ENCODE peak calls at places on chromosomes 13 and 19, in five cellular contexts. One of them, this sample, is unnamed.

GRCh38 chr13:109412232-109412935 is 374.0 kb downstream of the IRS2 start:
- DNase-seq in Panc1: no peak
- DNase-seq in HCT116: peak; percentile 18
- DNase-seq in GM23338: peak; percentile 50
- DNase-seq in HepG2: no peak
- DNase-seq in this sample: peak; percentile 93

GRCh38 chr13:74575729-74576125 is 441.5 kb upstream of the KLF12 start:
- DNase-seq in Panc1: no peak
- DNase-seq in HCT116: no peak
- DNase-seq in GM23338: peak; percentile 86
- DNase-seq in HepG2: no peak
- DNase-seq in this sample: no peak

GRCh38 chr19:57058871-57059270 is 60.9 kb upstream of the USP29 start:
- DNase-seq in Panc1: no peak
- DNase-seq in HCT116: no peak
- DNase-seq in GM23338: no peak
- DNase-seq in HepG2: no peak
- DNase-seq in this sample: no peak

GRCh38 chr19:3687774-3688706 is 12.2 kb downstream of the PIP5K1C start:
- DNase-seq in Panc1: no peak
- DNase-seq in HCT116: no peak
- DNase-seq in GM23338: peak; percentile 71
- DNase-seq in HepG2: peak; percentile 41
- DNase-seq in this sample: no peak

GRCh38 chr13:106484084-106484754 is 51.2 kb downstream of the EFNB2 start:
- DNase-seq in Panc1: no peak
- DNase-seq in HCT116: no peak
- DNase-seq in GM23338: no peak
- DNase-seq in HepG2: no peak
- DNase-seq in this sample: no peak

GRCh38 chr13:110216403-110217041 is 90.4 kb downstream of the COL4A1 start:
- DNase-seq in Panc1: no peak
- DNase-seq in HCT116: no peak
- DNase-seq in GM23338: no peak
- DNase-seq in HepG2: no peak
- DNase-seq in this sample: no peak

GRCh38 chr19:6221878-6222746 is 57.7 kb downstream of the MLLT1 start:
- DNase-seq in Panc1: no peak
- DNase-seq in HCT116: no peak
- DNase-seq in GM23338: no peak
- DNase-seq in HepG2: no peak
- DNase-seq in this sample: no peak

GRCh38 chr19:4988770-4989251 is 19.9 kb downstream of the KDM4B start:
- DNase-seq in Panc1: no peak
- DNase-seq in HCT116: no peak
- DNase-seq in GM23338: no peak
- DNase-seq in HepG2: no peak
- DNase-seq in this sample: no peak

GRCh38 chr19:10468133-10468532 is 35.0 kb downstream of the KEAP1 start:
- DNase-seq in Panc1: no peak
- DNase-seq in HCT116: no peak
- DNase-seq in GM23338: peak; percentile 67
- DNase-seq in HepG2: no peak
- DNase-seq in this sample: no peak

GRCh38 chr19:10474962-10475451 is 28.1 kb downstream of the KEAP1 start:
- DNase-seq in Panc1: no peak
- DNase-seq in HCT116: no peak
- DNase-seq in GM23338: no peak
- DNase-seq in HepG2: no peak
- DNase-seq in this sample: no peak

GRCh38 chr19:10473192-10473591 is 30.0 kb downstream of the KEAP1 start:
- DNase-seq in Panc1: no peak
- DNase-seq in HCT116: no peak
- DNase-seq in GM23338: no peak
- DNase-seq in HepG2: no peak
- DNase-seq in this sample: no peak

GRCh38 chr19:10467104-10467706 is 36.0 kb downstream of the KEAP1 start:
- DNase-seq in Panc1: no peak
- DNase-seq in HCT116: no peak
- DNase-seq in GM23338: no peak
- DNase-seq in HepG2: no peak
- DNase-seq in this sample: no peak

DNA sequence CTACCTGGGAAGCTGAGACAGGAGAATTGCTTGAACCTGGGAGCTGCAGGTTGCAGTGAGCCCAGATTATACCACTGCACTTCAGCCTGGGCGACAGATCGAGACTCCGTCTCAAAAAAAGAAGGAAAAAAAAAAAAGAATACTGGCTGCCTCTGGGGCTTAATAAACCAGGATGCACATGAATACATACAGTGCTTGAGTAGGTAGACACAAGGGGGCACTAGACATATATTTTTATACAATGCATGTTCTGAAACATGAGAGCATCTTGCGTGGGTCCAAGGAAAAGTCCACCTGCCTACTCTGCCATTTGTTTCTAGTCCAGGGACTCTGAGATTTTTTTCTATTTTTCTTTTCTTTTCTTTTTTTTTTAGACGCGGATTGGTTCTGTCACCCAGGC is 31.2 kb downstream of the KEAP1 start:
- DNase-seq in Panc1: no peak
- DNase-seq in HCT116: no peak
- DNase-seq in GM23338: peak; percentile 43
- DNase-seq in HepG2: peak; percentile 54
- DNase-seq in this sample: peak; percentile 25
- TF ChIP-seq CTCF in Panc1: no peak
- TF ChIP-seq CTCF in HCT116: peak; percentile 46
- TF ChIP-seq CTCF in GM23338: peak; percentile 33
- TF ChIP-seq CTCF in HepG2: peak; percentile 46
- TF ChIP-seq CTCF in this sample: no peak

GRCh38 chr19:49808762-49809154 is 4.3 kb downstream of the FUZ start:
- DNase-seq in Panc1: no peak
- DNase-seq in HCT116: no peak
- DNase-seq in GM23338: peak; percentile 99
- DNase-seq in HepG2: peak; percentile 59
- DNase-seq in this sample: no peak
- TF ChIP-seq REST in Panc1: no peak
- TF ChIP-seq REST in HCT116: no peak
- TF ChIP-seq REST in GM23338: no peak
- TF ChIP-seq REST in HepG2: no peak
- TF ChIP-seq REST in this sample: no peak

DNA sequence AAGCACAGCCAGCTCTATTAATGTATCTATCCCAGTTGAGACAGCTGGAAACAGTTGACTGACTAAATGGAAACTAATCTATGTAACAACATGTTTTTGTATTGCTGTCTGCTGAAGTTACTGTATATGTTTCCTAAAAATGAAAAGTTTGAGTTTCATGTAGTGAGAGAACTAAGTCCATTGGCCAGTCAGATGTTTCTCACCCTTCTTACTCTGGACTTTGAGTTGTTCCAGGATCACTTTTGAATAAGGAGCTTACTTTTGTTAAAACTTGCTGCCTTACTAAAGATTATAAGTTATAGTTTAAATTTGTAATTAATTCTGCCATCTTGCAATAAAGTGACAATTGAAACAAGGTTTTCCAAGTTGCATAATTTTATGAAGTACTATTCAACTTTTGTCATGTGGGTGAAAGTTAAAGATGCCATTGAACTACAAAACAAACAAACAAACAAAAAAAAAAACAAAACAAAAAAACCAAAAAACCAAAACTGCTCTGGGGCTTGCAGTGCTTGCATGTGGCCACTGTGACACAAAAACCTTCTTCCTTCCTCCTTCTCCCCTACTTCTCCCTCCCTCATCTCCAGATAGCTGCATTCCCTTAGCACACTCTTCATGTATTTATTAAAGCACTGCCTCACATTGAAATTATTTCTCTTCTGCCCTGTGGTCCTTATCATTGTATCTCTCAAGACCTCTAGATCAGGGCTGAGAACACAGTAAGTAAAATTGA is 15.3 kb downstream of the WDFY2 start:
- DNase-seq in Panc1: no peak
- DNase-seq in HCT116: no peak
- DNase-seq in GM23338: no peak
- DNase-seq in HepG2: no peak
- DNase-seq in this sample: peak; percentile 45
- TF ChIP-seq CTCF in Panc1: no peak
- TF ChIP-seq CTCF in HCT116: peak; percentile 22
- TF ChIP-seq CTCF in GM23338: peak; percentile 16
- TF ChIP-seq CTCF in HepG2: no peak
- TF ChIP-seq CTCF in this sample: no peak

DNA sequence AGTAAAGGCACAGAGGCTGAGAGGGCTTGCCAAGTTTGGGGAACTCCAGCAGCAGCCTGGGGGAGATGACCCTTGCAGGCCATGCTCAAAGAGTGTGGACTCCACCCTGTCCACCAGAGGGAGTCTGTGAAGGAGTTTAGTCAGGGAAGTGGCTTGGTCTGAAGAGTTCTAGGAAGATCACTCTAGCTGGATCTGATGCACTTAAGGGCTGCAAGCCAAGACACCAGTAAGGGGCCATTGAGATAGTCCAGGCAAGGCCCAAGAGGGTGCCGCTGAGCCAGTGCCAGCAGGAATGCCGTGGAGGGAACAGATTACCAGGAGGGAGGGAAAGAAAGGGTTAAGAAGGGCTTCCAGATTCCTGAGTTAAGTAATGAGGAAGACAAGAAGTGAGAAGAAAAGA is 68.7 kb downstream of the ZAR1L start:
- DNase-seq in Panc1: peak; percentile 13
- DNase-seq in HCT116: peak; percentile 66
- DNase-seq in GM23338: peak; percentile 93
- DNase-seq in HepG2: peak; percentile 67
- DNase-seq in this sample: peak; percentile 80
- TF ChIP-seq REST in Panc1: no peak
- TF ChIP-seq REST in HCT116: no peak
- TF ChIP-seq REST in GM23338: no peak
- TF ChIP-seq REST in HepG2: no peak
- TF ChIP-seq REST in this sample: no peak